ENCODE peak calls at places on chromosomes 11 and 22, in seven cellular contexts. F is stomach, N is prostate gland, Z is OCI-LY7, A is Peyer's patch, Q is H9, X is fibroblast of lung. V is an unnamed sample.
A peak's percentile ranks its signal among the peaks of the same experiment; 100 is the strongest.

GRCh38 chr11:72613977-72614376 is 60.2 kb downstream of the PDE2A start:
- DNase-seq in Z (peak; percentile 74), Q (no peak), N (no peak), X (no peak), F (no peak), A (peak; percentile 84), V (no peak)

GRCh38 chr11:130136107-130136506 is 23.5 kb upstream of the ST14 start:
- DNase-seq in N (no peak), Q (no peak), A (no peak), Z (no peak), F (no peak), X (no peak), V (no peak)

GRCh38 chr11:72069787-72070251 is 10.5 kb downstream of the NUMA1 start:
- DNase-seq in Z (no peak), A (peak; percentile 87), Q (peak; percentile 42), X (peak; percentile 90), N (peak; percentile 54), F (peak; percentile 78), V (peak; percentile 69)

GRCh38 chr11:102836290-102836875 is 7.0 kb downstream of the MMP3 start:
- DNase-seq in F (no peak), X (peak; percentile 93), N (no peak), Q (no peak), A (no peak), Z (no peak), V (no peak)

GRCh38 chr22:40332319-40332781 is 13.9 kb upstream of the ADSL start:
- DNase-seq in F (no peak), A (no peak), X (peak; percentile 76), Q (no peak), Z (no peak), N (no peak), V (no peak)

GRCh38 chr22:28397324-28397723 is 282.3 kb downstream of the TTC28 start:
- DNase-seq in X (no peak), Z (no peak), F (no peak), A (no peak), N (no peak), Q (no peak), V (no peak)

GRCh38 chr11:114052160-114052559 is 7.4 kb upstream of the ZBTB16 start:
- DNase-seq in X (no peak), F (no peak), N (no peak), A (no peak), Q (no peak), Z (no peak), V (peak; percentile 6)

GRCh38 chr11:47083913-47084312 is 92.8 kb downstream of the ARFGAP2 start:
- DNase-seq in Q (no peak), F (no peak), Z (no peak), A (no peak), X (peak; percentile 81), N (no peak), V (no peak)

GRCh38 chr11:19187880-19188279 is 13.9 kb downstream of the CSRP3 start:
- DNase-seq in N (no peak), A (no peak), Q (no peak), F (no peak), Z (no peak), X (peak; percentile 19), V (no peak)
- TF ChIP-seq CTCF in N (no peak), A (no peak), Q (no peak), F (no peak), Z (no peak), X (no peak), V (no peak)

GRCh38 chr11:120953230-120953558 is 70.7 kb upstream of the TBCEL start:
- DNase-seq in N (no peak), A (no peak), F (no peak), Z (no peak), Q (no peak), X (no peak), V (no peak)

GRCh38 chr11:120954381-120954780 is 69.5 kb upstream of the TBCEL start:
- DNase-seq in X (no peak), N (no peak), Z (no peak), A (no peak), Q (no peak), F (no peak), V (no peak)

GRCh38 chr11:120952503-120953229 is 71.2 kb upstream of the TBCEL start:
- DNase-seq in X (peak; percentile 61), F (peak; percentile 73), Z (peak; percentile 76), N (peak; percentile 74), A (peak; percentile 77), Q (peak; percentile 90), V (peak; percentile 82)

GRCh38 chr11:120945042-120945441 is 78.9 kb upstream of the TBCEL start:
- DNase-seq in F (no peak), X (no peak), Q (no peak), A (no peak), Z (no peak), N (no peak), V (no peak)

DNA sequence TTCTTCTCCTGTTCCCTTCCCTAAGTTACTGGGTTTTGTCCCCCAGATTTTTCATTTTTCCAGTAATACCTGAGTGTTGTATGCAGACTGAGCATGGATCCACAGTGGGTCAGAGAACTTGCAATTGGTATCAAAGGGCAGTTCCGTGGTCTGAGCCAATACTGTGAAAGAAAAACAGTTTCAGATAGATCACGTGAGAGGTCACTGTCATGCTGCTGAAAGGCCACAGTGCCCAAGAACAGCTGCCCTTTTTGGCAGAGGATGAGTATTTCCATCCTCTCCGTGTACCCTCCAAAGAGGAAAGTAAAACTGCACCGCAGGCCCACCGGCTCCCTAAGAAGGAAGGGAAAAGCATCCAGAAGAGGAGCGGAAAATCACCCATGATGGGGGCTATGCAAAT is 73.0 kb upstream of the TBCEL start:
- DNase-seq in A (no peak), Z (no peak), N (no peak), Q (no peak), F (no peak), X (no peak), V (no peak)
- H3K27ac ChIP-seq in A (no peak overlapping the region), Z (no peak overlapping the region), N (no peak overlapping the region), Q (no peak overlapping the region), F (no peak overlapping the region), X (no peak overlapping the region), V (no peak overlapping the region)

GRCh38 chr11:19646921-19647320 is 65.7 kb upstream of the NAV2 start:
- DNase-seq in X (peak; percentile 95), Q (no peak), N (no peak), Z (no peak), F (no peak), A (peak; percentile 59), V (no peak)
- TF ChIP-seq CTCF in X (no peak), Q (no peak), N (no peak), Z (no peak), F (no peak), A (no peak), V (no peak)

GRCh38 chr22:37582526-37582925 is 2.6 kb upstream of the LGALS2 start:
- DNase-seq in Z (no peak), F (no peak), N (no peak), Q (no peak), A (no peak), X (no peak), V (no peak)

GRCh38 chr22:37577957-37578356 is 1.9 kb downstream of the LGALS2 start:
- DNase-seq in A (no peak), X (no peak), N (no peak), F (no peak), Q (no peak), Z (no peak), V (no peak)

GRCh38 chr22:37575490-37576003 is 4.3 kb downstream of the LGALS2 start:
- DNase-seq in Z (no peak), F (no peak), N (no peak), X (no peak), Q (peak; percentile 20), A (no peak), V (no peak)

GRCh38 chr22:37581534-37581933 is 1.6 kb upstream of the LGALS2 start:
- DNase-seq in Z (no peak), X (no peak), N (peak; percentile 43), Q (no peak), F (peak; percentile 95), A (no peak), V (no peak)
- H3K27ac ChIP-seq in Z (no peak overlapping the region), X (no peak overlapping the region), N (no peak overlapping the region), Q (no peak overlapping the region), F (peak overlapping the region; percentile 81), A (peak overlapping the region; percentile 46), V (no peak overlapping the region)

DNA sequence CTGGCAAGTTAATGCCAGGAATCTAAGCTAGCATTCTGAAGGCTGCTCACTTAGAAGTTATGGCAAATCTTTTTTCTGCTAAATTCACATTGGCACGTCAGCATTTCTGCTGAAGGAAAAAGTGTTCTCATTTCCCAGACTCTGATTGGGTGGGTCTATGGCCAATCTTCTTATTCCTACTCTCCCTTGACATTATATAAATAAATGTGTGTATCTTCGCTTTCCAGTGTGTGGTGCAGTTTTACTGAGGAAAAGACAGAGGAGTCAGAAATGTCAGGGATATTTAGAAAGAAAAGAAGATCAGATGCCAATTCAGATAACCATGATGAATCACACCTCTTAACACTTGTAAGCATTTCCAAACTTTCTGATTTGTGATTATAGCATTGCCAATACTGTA is 3.2 kb upstream of the BDNF start:
- DNase-seq in Z (no peak), Q (no peak), N (no peak), A (no peak), X (peak; percentile 72), F (no peak), V (peak; percentile 34)
- TF ChIP-seq CTCF in Z (no peak), Q (no peak), N (no peak), A (no peak), X (no peak), F (no peak), V (no peak)

DNA sequence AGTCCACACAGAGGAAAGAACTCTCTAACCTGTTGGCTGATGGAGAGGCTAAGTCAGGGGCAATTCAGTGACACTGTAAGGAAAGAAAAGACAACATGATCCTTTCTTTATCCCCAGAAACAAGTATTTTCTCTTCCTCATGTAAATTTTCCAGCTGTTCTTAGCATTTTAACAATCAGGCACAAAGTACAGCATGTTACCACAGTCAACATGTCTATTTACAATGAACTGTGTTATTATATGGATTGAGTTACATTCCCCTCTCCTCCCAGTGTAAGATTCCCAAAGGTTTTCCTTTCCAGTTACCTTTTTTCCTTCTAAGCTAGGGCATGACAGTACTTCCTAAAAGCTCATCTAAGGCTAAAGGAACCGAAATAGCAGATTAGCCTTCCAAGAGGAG is 26.7 kb downstream of the NUP50 start:
- DNase-seq in Z (no peak), A (no peak), Q (no peak), N (no peak), F (no peak), X (no peak), V (no peak)
- H3K27ac ChIP-seq in Z (no peak overlapping the region), A (no peak overlapping the region), Q (no peak overlapping the region), N (no peak overlapping the region), F (no peak overlapping the region), X (no peak overlapping the region), V (no peak overlapping the region)

DNA sequence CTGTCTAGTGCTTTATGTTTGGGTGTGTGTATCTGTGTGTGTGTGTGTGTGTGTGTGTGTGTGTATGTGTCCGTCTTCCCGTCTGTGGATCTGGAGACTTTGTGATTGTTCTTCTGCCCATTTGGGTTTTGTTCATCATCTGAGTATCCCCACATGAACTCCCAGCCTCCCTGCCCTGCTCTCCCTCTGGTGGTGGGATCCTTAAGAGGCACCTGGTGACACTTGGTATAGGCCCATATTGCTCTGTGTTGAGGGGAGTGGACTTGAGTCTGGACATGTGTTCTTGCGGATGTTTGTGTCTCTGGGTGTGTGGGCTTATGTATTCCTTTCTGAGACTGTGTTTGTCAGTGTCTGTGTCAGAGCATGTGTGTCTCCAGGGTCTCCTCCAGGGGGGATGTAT is 15.3 kb downstream of the RCOR2 start:
- DNase-seq in Q (no peak), F (no peak), A (no peak), N (no peak), Z (no peak), X (no peak), V (no peak)
- TF ChIP-seq CTCF in Q (peak; percentile 61), F (no peak), A (no peak), N (no peak), Z (peak; percentile 43), X (peak; percentile 52), V (no peak)

GRCh38 chr11:45106440-45106839 is 40.0 kb upstream of the PRDM11 start:
- DNase-seq in Q (no peak), A (peak; percentile 34), F (no peak), X (no peak), N (no peak), Z (no peak), V (no peak)
- H3K27ac ChIP-seq in Q (no peak overlapping the region), A (no peak overlapping the region), F (no peak overlapping the region), X (no peak overlapping the region), N (no peak overlapping the region), Z (no peak overlapping the region), V (no peak overlapping the region)